ENCODE peak calls at places on chromosomes 16 and 17, in four cellular contexts. H, W, F and M are unnamed samples.

GRCh38 chr17:17698869-17699351 is 17.7 kb downstream of the RAI1 start:
- DNase-seq in H (peak), W (no peak), F (no peak), M (peak)

GRCh38 chr16:31323959-31324629 is 30.9 kb upstream of the ITGAX start:
- DNase-seq in H (no peak), W (no peak), F (no peak), M (no peak)

GRCh38 chr16:53908731-53909130 is 204.8 kb downstream of the FTO start:
- DNase-seq in H (no peak), W (no peak), F (no peak), M (no peak)

GRCh38 chr17:81329279-81329926 is 34.3 kb upstream of the SLC38A10 start:
- DNase-seq in H (peak), W (peak), F (peak), M (peak)

GRCh38 chr17:67194134-67194533 is 50.9 kb downstream of the HELZ start:
- DNase-seq in H (peak), W (no peak), F (no peak), M (peak)

GRCh38 chr17:4448197-4448980 is 14.6 kb downstream of the SPNS3 start:
- DNase-seq in H (no peak), W (no peak), F (no peak), M (peak)

GRCh38 chr16:74699666-74700065 is 996 bp downstream of the MLKL start:
- DNase-seq in H (no peak), W (peak), F (no peak), M (no peak)

GRCh38 chr17:33277436-33278100 is 15.5 kb downstream of the ASIC2 start:
- DNase-seq in H (peak), W (no peak), F (peak), M (peak)

GRCh38 chr16:70725912-70726828 is 40.3 kb upstream of the MTSS2 start:
- DNase-seq in H (no peak), W (no peak), F (no peak), M (no peak)

GRCh38 chr16:83967838-83968482 is at the start of gene NECAB2:
- DNase-seq in H (peak), W (peak), F (peak), M (peak)

GRCh38 chr17:66165537-66166123 is 26.3 kb downstream of the CEP112 start:
- DNase-seq in H (peak), W (peak), F (peak), M (peak)

GRCh38 chr16:11560701-11561439 is 25.8 kb downstream of the LITAF start:
- DNase-seq in H (no peak), W (no peak), F (no peak), M (peak)

GRCh38 chr16:85536411-85537330 is 76.5 kb upstream of the GSE1 start:
- DNase-seq in H (no peak), W (no peak), F (no peak), M (no peak)

GRCh38 chr17:29364691-29365090 is 25.5 kb upstream of the TAOK1 start:
- DNase-seq in H (no peak), W (no peak), F (no peak), M (no peak)

GRCh38 chr17:16516594-16517018 is 24.6 kb upstream of the LRRC75A start:
- DNase-seq in H (peak), W (peak), F (no peak), M (peak)

GRCh38 chr17:82592751-82593589 is 55.3 kb downstream of the WDR45B start:
- DNase-seq in H (peak), W (peak), F (peak), M (peak)

GRCh38 chr17:65027305-65027704 is 29.2 kb downstream of the GNA13 start:
- DNase-seq in H (peak), W (peak), F (no peak), M (peak)

GRCh38 chr16:1494711-1495110 is 1.6 kb downstream of the TELO2 start:
- DNase-seq in H (no peak), W (no peak), F (no peak), M (peak)

GRCh38 chr16:21598676-21599157 is 660 bp upstream of the METTL9 start:
- DNase-seq in H (no peak), W (peak), F (no peak), M (no peak)

GRCh38 chr16:63323055-63323454 is 1286.8 kb upstream of the CDH8 start:
- DNase-seq in H (peak), W (no peak), F (no peak), M (no peak)

GRCh38 chr16:1175566-1176279 is 22.8 kb downstream of the CACNA1H start:
- DNase-seq in H (peak), W (no peak), F (no peak), M (no peak)

GRCh38 chr17:46129302-46129701 is 63.9 kb downstream of the KANSL1 start:
- DNase-seq in H (no peak), W (no peak), F (no peak), M (no peak)

GRCh38 chr17:63399856-63400255 is 46.2 kb downstream of the CYB561 start:
- DNase-seq in H (peak), W (no peak), F (no peak), M (peak)
- TF ChIP-seq CTCF in H (no peak), W (no peak), F (no peak), M (no peak)

GRCh38 chr17:78294776-78295175 is 63.3 kb downstream of the TMEM235 start:
- DNase-seq in H (peak), W (peak), F (no peak), M (peak)

GRCh38 chr17:78290671-78291070 is 59.2 kb downstream of the TMEM235 start:
- DNase-seq in H (no peak), W (no peak), F (no peak), M (no peak)

GRCh38 chr17:78294356-78294755 is 62.9 kb downstream of the TMEM235 start:
- DNase-seq in H (no peak), W (no peak), F (no peak), M (no peak)

GRCh38 chr17:78291944-78292910 is 60.8 kb downstream of the TMEM235 start:
- DNase-seq in H (no peak), W (no peak), F (no peak), M (no peak)

DNA sequence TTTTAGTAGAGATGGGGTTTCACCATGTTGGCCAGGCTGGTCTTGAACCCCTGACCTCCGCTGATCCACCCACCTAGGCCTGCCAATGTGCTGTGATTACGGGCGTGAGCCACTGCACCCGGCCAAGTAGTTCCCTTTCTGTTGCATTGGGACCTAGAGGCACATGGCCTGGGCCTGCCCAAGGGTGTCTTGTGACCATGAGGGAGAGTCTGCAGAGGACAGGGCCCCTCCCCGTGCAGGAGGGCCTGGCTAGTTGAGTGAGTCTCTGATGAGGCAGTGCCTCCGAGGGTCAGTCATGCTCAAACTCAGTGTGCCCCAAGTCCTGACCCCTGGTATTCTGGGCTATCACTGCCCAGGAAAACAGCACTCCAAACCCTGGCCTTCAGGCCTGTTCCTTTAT is 62.5 kb downstream of the TMEM235 start:
- DNase-seq in H (no peak), W (no peak), F (no peak), M (no peak)
- H3K4me3 ChIP-seq in H (no peak), W (no peak), F (no peak), M (no peak)

DNA sequence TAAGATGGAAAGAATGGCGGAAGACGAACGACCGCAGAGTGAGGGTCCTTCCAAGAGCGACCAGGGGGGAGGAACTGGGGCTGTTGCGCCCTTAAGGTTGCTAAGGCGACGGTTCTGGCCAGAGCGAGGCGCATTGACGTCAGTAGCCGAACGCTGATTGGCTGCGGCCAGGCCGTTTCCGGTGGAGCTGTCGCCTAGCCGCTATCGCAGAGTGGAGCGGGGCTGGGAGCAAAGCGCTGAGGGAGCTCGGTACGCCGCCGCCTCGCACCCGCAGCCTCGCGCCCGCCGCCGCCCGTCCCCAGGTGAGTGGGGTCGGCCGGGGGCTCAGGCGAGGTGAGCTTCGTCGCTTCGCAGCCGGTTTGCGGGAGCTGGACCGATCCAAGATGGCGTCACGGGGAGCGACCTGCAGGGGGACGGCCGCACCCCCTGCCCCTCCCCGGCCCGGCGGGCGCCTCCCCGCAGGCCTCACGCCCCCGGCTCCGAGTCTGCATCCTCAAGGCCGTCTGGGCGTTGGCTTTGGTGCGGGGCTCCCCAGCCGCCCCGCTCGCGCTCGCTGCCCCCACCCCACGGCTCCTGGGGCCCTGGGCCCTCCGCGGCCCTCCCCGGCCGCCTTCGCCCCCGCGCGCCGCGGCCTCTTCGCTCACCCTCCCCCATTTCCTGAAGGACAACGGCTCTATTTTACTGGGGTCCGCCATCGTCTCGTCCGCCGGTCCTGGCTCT is at the start of gene PRKAR1A:
- DNase-seq in H (peak), W (peak), F (peak), M (peak)
- TF ChIP-seq CTCF in H (no peak), W (no peak), F (no peak), M (no peak)

DNA sequence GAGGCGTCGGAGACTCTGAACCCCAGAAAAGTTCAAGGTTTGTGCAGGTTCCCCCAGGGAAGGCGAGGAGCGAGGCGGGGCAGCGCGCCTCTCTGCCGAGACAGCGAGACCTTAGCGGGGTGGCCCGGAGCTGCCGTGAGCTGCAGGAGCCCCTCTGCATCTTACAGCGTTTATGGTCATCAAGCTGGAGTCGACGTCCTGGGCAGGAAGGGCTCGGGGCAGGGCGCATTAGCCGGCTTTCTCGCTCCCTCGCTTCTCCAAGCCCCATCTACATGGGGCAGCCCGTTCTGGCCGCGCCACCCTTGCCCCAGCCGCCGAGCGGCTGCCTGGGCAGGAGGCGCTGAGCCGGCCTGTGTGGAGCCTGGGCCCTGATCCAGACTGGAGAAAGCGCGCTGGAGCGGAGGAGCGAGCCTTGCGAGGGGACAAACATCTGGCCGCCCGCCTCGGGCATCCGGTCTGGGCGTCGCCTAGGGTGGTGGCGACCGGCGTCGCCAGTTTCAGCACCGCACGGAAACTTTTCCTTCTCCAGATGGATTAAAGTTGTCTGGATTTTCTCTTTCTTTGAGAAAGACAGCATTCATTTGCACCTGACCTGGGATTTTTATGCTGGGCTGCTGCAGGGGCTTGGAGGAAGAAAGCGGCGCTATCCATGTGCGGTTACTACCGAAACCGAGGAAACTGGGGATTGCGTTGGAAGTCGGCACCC is 750 bp downstream of the TMEM132E start:
- DNase-seq in H (no peak), W (no peak), F (peak), M (peak)
- H3K4me3 ChIP-seq in H (no peak), W (no peak), F (peak), M (no peak)